ENCODE peak calls at places on chromosomes 1 and 21, in nine cellular contexts. One of them, this sample, is unnamed.

GRCh38 chr1:47624531-47624930 is 186.7 kb downstream of the FOXD2 start:
- DNase-seq in breast epithelium: peak; percentile 10
- DNase-seq in Peyer's patch: peak; percentile 64
- DNase-seq in adrenal gland: no peak
- DNase-seq in A549: no peak
- DNase-seq in NB4: no peak
- DNase-seq in upper lobe of left lung: no peak
- DNase-seq in HCT116: peak; percentile 32
- DNase-seq in heart left ventricle: no peak
- DNase-seq in this sample: peak; percentile 37

GRCh38 chr1:206967096-206967851 is 3.0 kb downstream of the FCAMR start:
- DNase-seq in HCT116: no peak
- DNase-seq in breast epithelium: no peak
- DNase-seq in heart left ventricle: no peak
- DNase-seq in adrenal gland: no peak
- DNase-seq in NB4: peak; percentile 77
- DNase-seq in A549: no peak
- DNase-seq in upper lobe of left lung: no peak
- DNase-seq in Peyer's patch: no peak
- DNase-seq in this sample: no peak

GRCh38 chr1:224759570-224760562 is 143.7 kb downstream of the CNIH3 start:
- DNase-seq in upper lobe of left lung: no peak
- DNase-seq in A549: no peak
- DNase-seq in heart left ventricle: no peak
- DNase-seq in breast epithelium: no peak
- DNase-seq in HCT116: no peak
- DNase-seq in NB4: no peak
- DNase-seq in Peyer's patch: no peak
- DNase-seq in adrenal gland: no peak
- DNase-seq in this sample: no peak

GRCh38 chr1:199157494-199157893 is 518.7 kb downstream of the PTPRC start:
- DNase-seq in breast epithelium: no peak
- DNase-seq in A549: no peak
- DNase-seq in upper lobe of left lung: no peak
- DNase-seq in Peyer's patch: no peak
- DNase-seq in heart left ventricle: no peak
- DNase-seq in NB4: no peak
- DNase-seq in HCT116: peak; percentile 3
- DNase-seq in adrenal gland: no peak
- DNase-seq in this sample: no peak

GRCh38 chr1:209387969-209388329 is 195.6 kb upstream of the CAMK1G start:
- DNase-seq in breast epithelium: no peak
- DNase-seq in upper lobe of left lung: no peak
- DNase-seq in Peyer's patch: no peak
- DNase-seq in NB4: no peak
- DNase-seq in HCT116: no peak
- DNase-seq in A549: no peak
- DNase-seq in adrenal gland: no peak
- DNase-seq in heart left ventricle: no peak
- DNase-seq in this sample: no peak

GRCh38 chr1:218377143-218377660 is 32.1 kb downstream of the TGFB2 start:
- DNase-seq in Peyer's patch: no peak
- DNase-seq in heart left ventricle: no peak
- DNase-seq in upper lobe of left lung: no peak
- DNase-seq in HCT116: peak; percentile 76
- DNase-seq in A549: peak; percentile 93
- DNase-seq in NB4: peak; percentile 85
- DNase-seq in breast epithelium: no peak
- DNase-seq in adrenal gland: no peak
- DNase-seq in this sample: no peak

GRCh38 chr1:236451796-236452373 is 57.8 kb downstream of the EDARADD start:
- DNase-seq in breast epithelium: no peak
- DNase-seq in HCT116: peak; percentile 22
- DNase-seq in NB4: peak; percentile 40
- DNase-seq in heart left ventricle: no peak
- DNase-seq in adrenal gland: no peak
- DNase-seq in Peyer's patch: peak; percentile 52
- DNase-seq in A549: peak; percentile 46
- DNase-seq in upper lobe of left lung: no peak
- DNase-seq in this sample: peak; percentile 51

GRCh38 chr21:45575993-45576837 is 34.0 kb upstream of the SLC19A1 start:
- DNase-seq in adrenal gland: no peak
- DNase-seq in NB4: no peak
- DNase-seq in Peyer's patch: peak; percentile 24
- DNase-seq in breast epithelium: no peak
- DNase-seq in HCT116: no peak
- DNase-seq in upper lobe of left lung: peak; percentile 66
- DNase-seq in heart left ventricle: no peak
- DNase-seq in A549: no peak
- DNase-seq in this sample: peak; percentile 38

GRCh38 chr1:203202431-203203245 is 16.1 kb upstream of the CHI3L1 start:
- DNase-seq in adrenal gland: no peak
- DNase-seq in heart left ventricle: peak; percentile 71
- DNase-seq in NB4: peak; percentile 90
- DNase-seq in A549: no peak
- DNase-seq in upper lobe of left lung: no peak
- DNase-seq in HCT116: no peak
- DNase-seq in breast epithelium: no peak
- DNase-seq in Peyer's patch: no peak
- DNase-seq in this sample: peak; percentile 47

GRCh38 chr1:184114818-184115398 is 63.4 kb downstream of the TSEN15 start:
- DNase-seq in heart left ventricle: no peak
- DNase-seq in NB4: no peak
- DNase-seq in A549: no peak
- DNase-seq in upper lobe of left lung: no peak
- DNase-seq in Peyer's patch: no peak
- DNase-seq in adrenal gland: no peak
- DNase-seq in HCT116: no peak
- DNase-seq in breast epithelium: no peak
- DNase-seq in this sample: no peak

GRCh38 chr1:54014009-54014629 is 3.9 kb downstream of the LDLRAD1 start:
- DNase-seq in upper lobe of left lung: peak; percentile 71
- DNase-seq in Peyer's patch: no peak
- DNase-seq in HCT116: no peak
- DNase-seq in breast epithelium: no peak
- DNase-seq in heart left ventricle: no peak
- DNase-seq in adrenal gland: no peak
- DNase-seq in NB4: no peak
- DNase-seq in A549: no peak
- DNase-seq in this sample: no peak

GRCh38 chr1:206581571-206581981 is 30.7 kb downstream of the EIF2D start:
- DNase-seq in HCT116: no peak
- DNase-seq in upper lobe of left lung: peak; percentile 65
- DNase-seq in NB4: no peak
- DNase-seq in heart left ventricle: no peak
- DNase-seq in adrenal gland: no peak
- DNase-seq in Peyer's patch: no peak
- DNase-seq in A549: no peak
- DNase-seq in breast epithelium: no peak
- DNase-seq in this sample: peak; percentile 52

GRCh38 chr1:227395391-227396028 is 77.2 kb upstream of the CDC42BPA start:
- DNase-seq in breast epithelium: no peak
- DNase-seq in upper lobe of left lung: no peak
- DNase-seq in adrenal gland: no peak
- DNase-seq in A549: no peak
- DNase-seq in NB4: no peak
- DNase-seq in heart left ventricle: no peak
- DNase-seq in Peyer's patch: no peak
- DNase-seq in HCT116: peak; percentile 61
- DNase-seq in this sample: no peak

GRCh38 chr21:34900376-34900775 is 148.7 kb downstream of the RUNX1 start:
- DNase-seq in A549: no peak
- DNase-seq in upper lobe of left lung: no peak
- DNase-seq in heart left ventricle: no peak
- DNase-seq in adrenal gland: no peak
- DNase-seq in Peyer's patch: no peak
- DNase-seq in HCT116: no peak
- DNase-seq in breast epithelium: no peak
- DNase-seq in NB4: peak; percentile 38
- DNase-seq in this sample: no peak

GRCh38 chr21:38777521-38777920 is 28.2 kb upstream of the ETS2 start:
- DNase-seq in HCT116: no peak
- DNase-seq in A549: no peak
- DNase-seq in adrenal gland: no peak
- DNase-seq in Peyer's patch: no peak
- DNase-seq in upper lobe of left lung: no peak
- DNase-seq in breast epithelium: no peak
- DNase-seq in NB4: no peak
- DNase-seq in heart left ventricle: no peak
- DNase-seq in this sample: no peak

DNA sequence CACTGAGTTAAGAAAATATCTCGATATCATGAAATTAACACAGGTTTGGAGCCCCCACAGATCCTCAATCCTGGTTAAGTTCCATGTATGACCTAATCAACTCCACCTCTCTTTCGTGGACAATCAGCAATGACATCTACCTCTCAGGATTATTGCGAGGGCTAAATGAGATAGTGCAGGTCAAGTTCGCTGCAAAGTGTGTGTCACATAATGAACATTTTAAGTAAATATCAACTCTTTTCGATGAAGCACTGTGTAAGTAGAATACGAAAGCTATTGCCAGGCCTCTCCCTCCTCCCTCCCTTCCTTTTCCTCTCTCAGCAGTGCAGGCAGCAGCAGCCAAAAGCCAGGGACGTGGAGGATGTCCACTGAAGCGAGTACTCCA is 353 bp upstream of the CAMSAP2 start:
- DNase-seq in heart left ventricle: no peak
- DNase-seq in breast epithelium: no peak
- DNase-seq in HCT116: no peak
- DNase-seq in A549: no peak
- DNase-seq in adrenal gland: no peak
- DNase-seq in upper lobe of left lung: no peak
- DNase-seq in NB4: no peak
- DNase-seq in Peyer's patch: no peak
- DNase-seq in this sample: no peak
- TF ChIP-seq POLR2A in heart left ventricle: no peak
- TF ChIP-seq POLR2A in breast epithelium: no peak
- TF ChIP-seq POLR2A in HCT116: peak; percentile 40
- TF ChIP-seq POLR2A in A549: peak; percentile 60
- TF ChIP-seq POLR2A in adrenal gland: peak; percentile 78
- TF ChIP-seq POLR2A in upper lobe of left lung: no peak
- TF ChIP-seq POLR2A in NB4: no peak
- TF ChIP-seq POLR2A in Peyer's patch: no peak
- TF ChIP-seq POLR2A in this sample: no peak

DNA sequence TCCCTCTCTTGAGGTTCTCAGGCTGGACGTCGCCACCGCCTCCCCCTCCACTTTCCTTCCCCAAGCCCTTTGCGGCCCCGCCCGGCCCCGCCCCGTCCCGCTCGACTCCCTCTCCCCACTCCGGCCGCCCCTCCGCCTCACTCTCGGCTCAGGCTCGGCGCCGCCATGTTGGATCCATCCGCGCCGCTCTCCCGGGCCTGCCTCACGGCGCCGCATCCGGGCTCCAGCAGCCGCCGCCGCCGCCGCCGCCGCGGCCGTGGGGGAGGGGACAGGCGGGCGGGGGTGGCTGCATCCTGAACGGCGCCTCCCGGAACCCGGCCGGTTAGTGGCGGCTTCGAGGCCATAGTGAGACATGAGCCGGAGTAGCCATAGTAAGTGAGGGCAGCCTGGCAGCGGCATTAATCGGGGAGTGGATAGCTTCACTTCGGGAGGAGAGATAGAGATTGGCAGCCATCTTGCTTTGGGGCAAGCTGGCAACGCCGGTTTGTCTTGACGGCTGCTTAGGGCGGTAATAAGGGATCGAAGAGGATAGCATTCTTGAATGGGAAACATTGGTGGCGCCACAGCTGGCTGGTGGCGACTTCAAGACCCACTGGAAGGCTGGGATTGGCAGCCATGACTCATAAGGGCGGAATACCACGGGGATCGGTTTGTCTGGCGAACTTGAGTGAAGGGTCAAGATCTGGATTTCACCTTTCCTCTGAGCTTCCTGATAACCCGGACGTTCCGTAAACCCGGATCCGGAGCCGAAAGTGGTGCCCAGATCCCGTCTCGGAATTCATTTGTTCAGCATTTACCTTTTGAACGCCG is at the start of gene DEDD:
- DNase-seq in adrenal gland: peak; percentile 97
- DNase-seq in A549: peak; percentile 99
- DNase-seq in NB4: peak; percentile 97
- DNase-seq in breast epithelium: peak; percentile 96
- DNase-seq in Peyer's patch: peak; percentile 93
- DNase-seq in heart left ventricle: peak; percentile 96
- DNase-seq in HCT116: peak; percentile 98
- DNase-seq in upper lobe of left lung: peak; percentile 96
- DNase-seq in this sample: peak; percentile 94
- TF ChIP-seq POLR2A in adrenal gland: peak; percentile 64
- TF ChIP-seq POLR2A in A549: peak; percentile 35
- TF ChIP-seq POLR2A in NB4: peak; percentile 34
- TF ChIP-seq POLR2A in breast epithelium: peak; percentile 20
- TF ChIP-seq POLR2A in Peyer's patch: peak; percentile 39
- TF ChIP-seq POLR2A in heart left ventricle: no peak
- TF ChIP-seq POLR2A in HCT116: peak; percentile 31
- TF ChIP-seq POLR2A in upper lobe of left lung: peak; percentile 70
- TF ChIP-seq POLR2A in this sample: peak; percentile 69

GRCh38 chr1:91829293-91830153 is 56.4 kb downstream of the TGFBR3 start:
- DNase-seq in A549: no peak
- DNase-seq in NB4: no peak
- DNase-seq in upper lobe of left lung: no peak
- DNase-seq in breast epithelium: no peak
- DNase-seq in Peyer's patch: no peak
- DNase-seq in heart left ventricle: no peak
- DNase-seq in adrenal gland: no peak
- DNase-seq in HCT116: no peak
- DNase-seq in this sample: no peak

GRCh38 chr1:91828007-91828321 is 58.0 kb downstream of the TGFBR3 start:
- DNase-seq in NB4: no peak
- DNase-seq in Peyer's patch: no peak
- DNase-seq in adrenal gland: no peak
- DNase-seq in A549: no peak
- DNase-seq in HCT116: no peak
- DNase-seq in heart left ventricle: no peak
- DNase-seq in upper lobe of left lung: no peak
- DNase-seq in breast epithelium: no peak
- DNase-seq in this sample: no peak

GRCh38 chr1:91828583-91829281 is 57.2 kb downstream of the TGFBR3 start:
- DNase-seq in HCT116: no peak
- DNase-seq in upper lobe of left lung: no peak
- DNase-seq in heart left ventricle: no peak
- DNase-seq in NB4: no peak
- DNase-seq in A549: no peak
- DNase-seq in Peyer's patch: peak; percentile 55
- DNase-seq in adrenal gland: no peak
- DNase-seq in breast epithelium: no peak
- DNase-seq in this sample: no peak

GRCh38 chr1:91831132-91831930 is 54.6 kb downstream of the TGFBR3 start:
- DNase-seq in A549: no peak
- DNase-seq in heart left ventricle: no peak
- DNase-seq in adrenal gland: peak; percentile 46
- DNase-seq in upper lobe of left lung: no peak
- DNase-seq in NB4: no peak
- DNase-seq in Peyer's patch: no peak
- DNase-seq in HCT116: no peak
- DNase-seq in breast epithelium: no peak
- DNase-seq in this sample: no peak

GRCh38 chr1:91830242-91831131 is 55.5 kb downstream of the TGFBR3 start:
- DNase-seq in heart left ventricle: peak; percentile 86
- DNase-seq in breast epithelium: peak; percentile 90
- DNase-seq in A549: peak; percentile 80
- DNase-seq in upper lobe of left lung: no peak
- DNase-seq in adrenal gland: peak; percentile 78
- DNase-seq in HCT116: no peak
- DNase-seq in Peyer's patch: peak; percentile 74
- DNase-seq in NB4: peak; percentile 17
- DNase-seq in this sample: peak; percentile 43
- TF ChIP-seq POLR2A in heart left ventricle: no peak
- TF ChIP-seq POLR2A in breast epithelium: no peak
- TF ChIP-seq POLR2A in A549: no peak
- TF ChIP-seq POLR2A in upper lobe of left lung: no peak
- TF ChIP-seq POLR2A in adrenal gland: no peak
- TF ChIP-seq POLR2A in HCT116: no peak
- TF ChIP-seq POLR2A in Peyer's patch: no peak
- TF ChIP-seq POLR2A in NB4: no peak
- TF ChIP-seq POLR2A in this sample: no peak

GRCh38 chr1:9202240-9202870 is 32.2 kb upstream of the H6PD start:
- DNase-seq in NB4: no peak
- DNase-seq in adrenal gland: no peak
- DNase-seq in breast epithelium: no peak
- DNase-seq in upper lobe of left lung: no peak
- DNase-seq in A549: no peak
- DNase-seq in Peyer's patch: no peak
- DNase-seq in HCT116: no peak
- DNase-seq in heart left ventricle: no peak
- DNase-seq in this sample: no peak
- TF ChIP-seq POLR2A in NB4: no peak
- TF ChIP-seq POLR2A in adrenal gland: no peak
- TF ChIP-seq POLR2A in breast epithelium: no peak
- TF ChIP-seq POLR2A in upper lobe of left lung: no peak
- TF ChIP-seq POLR2A in A549: no peak
- TF ChIP-seq POLR2A in Peyer's patch: no peak
- TF ChIP-seq POLR2A in HCT116: no peak
- TF ChIP-seq POLR2A in heart left ventricle: no peak
- TF ChIP-seq POLR2A in this sample: no peak